ENCODE peak calls at places on chromosomes 16 and 17, in five cellular contexts. D is K562, G is HCT116, W is GM12878, L is H1. H is an unnamed sample.

GRCh38 chr16:69187891-69188451 is 1.0 kb downstream of the SNTB2 start:
- DNase-seq in W (no peak), D (peak; percentile 40), L (no peak), G (no peak), H (peak; percentile 11)

GRCh38 chr17:79926308-79927135 is 87.3 kb upstream of the CBX4 start:
- DNase-seq in W (no peak), G (no peak), D (no peak), L (no peak), H (no peak)

GRCh38 chr17:2040942-2041560 is 771 bp upstream of the OVCA2 start:
- DNase-seq in D (no peak), L (no peak), W (no peak), G (no peak), H (no peak)

GRCh38 chr17:30429155-30429554 is 48.1 kb upstream of the GOSR1 start:
- DNase-seq in L (no peak), G (no peak), D (no peak), W (no peak), H (no peak)

GRCh38 chr16:71564377-71564967 is 12.4 kb downstream of the TAT start:
- DNase-seq in D (no peak), G (no peak), W (no peak), L (peak; percentile 98), H (no peak)

GRCh38 chr16:4615389-4616046 is 830 bp upstream of the UBALD1 start:
- DNase-seq in W (no peak), L (no peak), G (no peak), D (no peak), H (no peak)

GRCh38 chr17:8696456-8696855 is 48.2 kb downstream of the CCDC42 start:
- DNase-seq in G (no peak), D (no peak), L (no peak), W (no peak), H (no peak)

GRCh38 chr16:28873543-28874201 is 4.6 kb upstream of the ATP2A1 start:
- DNase-seq in G (no peak), L (no peak), W (no peak), D (peak; percentile 63), H (no peak)

GRCh38 chr17:7885357-7886226 is 3.0 kb upstream of the CHD3 start:
- DNase-seq in D (peak; percentile 82), W (no peak), G (no peak), L (no peak), H (no peak)

GRCh38 chr17:48928876-48929811 is 15.5 kb downstream of the SNF8 start:
- DNase-seq in D (no peak), G (no peak), W (no peak), L (no peak), H (no peak)

GRCh38 chr17:66691644-66692500 is 143.0 kb upstream of the CACNG5 start:
- DNase-seq in L (no peak), D (no peak), W (no peak), G (no peak), H (no peak)

GRCh38 chr16:84067640-84068039 is 25.0 kb upstream of the SLC38A8 start:
- DNase-seq in G (no peak), D (no peak), L (no peak), W (no peak), H (no peak)

GRCh38 chr17:44222112-44222869 is 2.8 kb upstream of the UBTF start:
- DNase-seq in D (no peak), L (no peak), G (peak; percentile 70), W (no peak), H (no peak)

GRCh38 chr16:30474062-30474452 is 1.5 kb downstream of the ITGAL start:
- DNase-seq in G (no peak), W (no peak), D (no peak), L (no peak), H (no peak)

GRCh38 chr16:11570258-11570657 is 16.5 kb downstream of the LITAF start:
- DNase-seq in L (no peak), W (no peak), G (no peak), D (no peak), H (no peak)

GRCh38 chr17:7204828-7205461 is 14.7 kb downstream of the DLG4 start:
- DNase-seq in W (peak; percentile 67), L (peak; percentile 89), D (peak; percentile 88), G (peak; percentile 43), H (peak; percentile 85)

GRCh38 chr16:21599994-21600773 is 807 bp downstream of the METTL9 start:
- DNase-seq in D (peak; percentile 54), L (no peak), W (peak; percentile 17), G (no peak), H (no peak)

GRCh38 chr16:17032332-17032731 is 438.4 kb downstream of the XYLT1 start:
- DNase-seq in L (no peak), D (no peak), W (no peak), G (no peak), H (no peak)

GRCh38 chr17:48074322-48075054 is 26.3 kb downstream of the NFE2L1 start:
- DNase-seq in D (peak; percentile 79), L (no peak), W (no peak), G (peak; percentile 69), H (no peak)

GRCh38 chr16:89051521-89052166 is 42.0 kb upstream of the ACSF3 start:
- DNase-seq in L (no peak), G (no peak), D (no peak), W (no peak), H (no peak)

GRCh38 chr17:79950711-79951110 is 85.0 kb downstream of the TBC1D16 start:
- DNase-seq in G (no peak), L (no peak), W (no peak), D (no peak), H (peak; percentile 52)

GRCh38 chr16:1366712-1367299 is 15.1 kb downstream of the GNPTG start:
- DNase-seq in D (no peak), G (no peak), L (no peak), W (no peak), H (no peak)

GRCh38 chr16:75241412-75241811 is 10.0 kb downstream of the BCAR1 start:
- DNase-seq in L (no peak), G (no peak), W (no peak), D (no peak), H (no peak)

GRCh38 chr16:24282129-24282528 is 26.0 kb downstream of the CACNG3 start:
- DNase-seq in D (no peak), G (no peak), L (no peak), W (no peak), H (no peak)

GRCh38 chr16:48447940-48448536 is 62.8 kb upstream of the SIAH1 start:
- DNase-seq in G (no peak), L (no peak), D (no peak), W (no peak), H (no peak)

GRCh38 chr17:57493171-57493570 is 236.8 kb downstream of the MSI2 start:
- DNase-seq in G (no peak), L (no peak), W (no peak), D (no peak), H (no peak)

GRCh38 chr17:55202906-55203305 is 61.9 kb upstream of the HLF start:
- DNase-seq in W (no peak), G (no peak), L (no peak), D (no peak), H (no peak)

GRCh38 chr16:53457670-53458069 is 23.4 kb downstream of the RBL2 start:
- DNase-seq in D (no peak), W (peak; percentile 92), G (no peak), L (no peak), H (no peak)
- TF ChIP-seq ZNF274 in D (no peak), W (no peak), G (no peak), L (no peak), H (no peak)

DNA sequence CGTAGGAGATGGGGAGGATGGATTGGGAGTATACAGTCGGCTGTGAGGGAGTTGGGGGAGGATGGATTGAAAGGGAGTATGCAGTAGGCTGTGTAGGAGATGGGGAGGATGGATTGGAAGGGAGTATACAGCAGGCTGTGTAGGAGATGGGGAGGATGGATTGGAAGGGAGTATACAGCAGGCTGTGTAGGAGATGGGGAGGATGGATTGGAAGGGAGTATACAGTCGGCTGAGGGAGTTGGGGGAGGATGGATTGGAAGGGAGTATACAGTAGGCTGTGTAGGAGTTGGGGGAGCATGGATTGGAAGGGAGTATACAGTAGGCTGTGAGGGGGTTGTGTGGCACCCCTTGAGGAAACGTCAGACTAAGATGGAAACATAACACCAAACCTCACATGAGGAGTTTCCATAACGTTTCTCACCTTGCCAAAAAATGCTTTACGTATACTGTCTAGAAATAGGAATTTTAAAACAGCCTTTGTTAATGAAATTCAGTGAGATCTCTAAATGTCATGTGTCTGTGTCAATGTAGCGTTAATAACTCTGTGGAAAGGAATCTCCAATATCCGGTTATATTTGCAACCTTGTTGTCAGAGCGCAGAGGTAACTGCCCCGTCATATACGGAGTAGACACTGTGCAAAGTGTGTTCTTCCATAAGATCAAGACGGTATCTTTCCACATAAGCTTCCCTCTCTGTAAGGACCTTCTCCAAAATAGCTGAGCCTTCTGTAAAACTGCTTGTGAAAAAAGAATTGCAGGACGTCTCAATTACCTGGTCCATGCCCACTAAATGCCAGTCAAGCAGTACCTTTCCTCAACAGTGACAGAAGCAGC is 6.3 kb upstream of the VPS53 start:
- DNase-seq in L (no peak), G (no peak), W (no peak), D (no peak), H (no peak)
- TF ChIP-seq YY1 in L (no peak), G (no peak), W (no peak), D (no peak), H (no peak)

DNA sequence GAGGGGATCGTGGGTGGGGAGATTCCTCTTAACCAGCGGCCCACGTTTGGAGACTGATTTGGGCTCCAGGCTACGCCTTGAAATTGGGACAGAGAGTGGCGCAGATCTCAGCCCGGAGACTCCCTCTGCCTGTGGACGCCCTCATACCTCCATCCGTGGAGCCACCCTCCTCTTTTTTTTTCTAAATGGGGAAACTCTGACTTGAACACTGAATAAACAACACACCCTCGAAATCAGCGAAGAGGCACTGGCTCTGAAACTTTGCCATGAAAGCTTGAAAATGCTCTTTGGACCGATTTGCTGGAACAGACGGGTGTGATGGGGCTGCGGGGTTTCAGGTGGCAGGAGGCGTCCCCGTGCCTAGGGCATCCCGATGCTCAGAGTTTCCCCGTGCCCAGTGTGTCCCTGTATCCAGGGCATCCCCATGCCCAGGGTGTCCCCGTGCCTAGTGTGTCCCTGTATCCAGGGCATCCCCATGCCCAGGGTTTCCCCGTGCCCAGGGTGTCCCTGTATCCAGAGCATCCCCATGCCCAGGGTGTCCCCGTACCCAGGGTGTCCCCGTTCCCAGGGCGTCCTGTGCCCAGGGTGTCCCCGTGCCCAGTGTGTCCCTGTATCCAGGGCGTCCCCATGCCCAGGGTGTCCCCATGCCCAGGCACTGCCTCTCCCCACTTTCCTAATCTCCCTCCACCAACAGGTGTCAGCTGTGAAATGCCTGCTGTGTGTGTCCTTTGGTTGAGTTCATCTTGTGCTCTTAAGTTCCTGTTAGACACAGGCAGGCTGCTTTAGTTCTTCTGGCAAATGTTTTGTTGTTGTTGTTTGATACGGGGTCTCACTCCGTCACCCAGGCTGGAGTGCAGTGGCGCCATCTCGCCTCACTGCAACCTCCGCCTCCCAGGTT is 187.0 kb downstream of the SEC14L1 start:
- DNase-seq in D (no peak), W (no peak), G (no peak), L (no peak), H (no peak)
- TF ChIP-seq ZNF274 in D (no peak), W (no peak), G (no peak), L (no peak), H (no peak)

GRCh38 chr16:78489072-78489471 is 389.6 kb downstream of the WWOX start:
- DNase-seq in D (no peak), G (no peak), L (no peak), W (no peak), H (no peak)

GRCh38 chr16:78490847-78491246 is 391.4 kb downstream of the WWOX start:
- DNase-seq in G (no peak), D (no peak), L (no peak), W (no peak), H (no peak)

GRCh38 chr16:78488461-78488860 is 389.0 kb downstream of the WWOX start:
- DNase-seq in G (no peak), W (no peak), D (no peak), L (no peak), H (no peak)

GRCh38 chr16:78490431-78490830 is 391.0 kb downstream of the WWOX start:
- DNase-seq in W (no peak), G (no peak), L (no peak), D (no peak), H (no peak)

GRCh38 chr16:78489631-78490030 is 390.2 kb downstream of the WWOX start:
- DNase-seq in L (no peak), D (no peak), W (no peak), G (no peak), H (no peak)
- TF ChIP-seq YY1 in L (no peak), D (no peak), W (no peak), G (no peak), H (no peak)